ENCODE peak calls at places on chromosomes 11 and 22, in five cellular contexts. I is lower leg skin, L is uterus, E is PC-3, G is RWPE2. V is an unnamed sample.

GRCh38 chr11:11081273-11081672 is 223.4 kb upstream of the ZBED5 start:
- DNase-seq in I (no peak), L (no peak), E (no peak), G (no peak), V (no peak)

GRCh38 chr11:121950160-121950559 is 165.9 kb downstream of the BLID start:
- DNase-seq in I (no peak), L (no peak), E (no peak), G (no peak), V (no peak)

GRCh38 chr22:23193882-23194281 is 13.6 kb downstream of the BCR start:
- DNase-seq in I (no peak), L (no peak), E (no peak), G (no peak), V (no peak)

GRCh38 chr22:50398698-50399648 is 55.8 kb downstream of the PPP6R2 start:
- DNase-seq in I (no peak), L (no peak), E (no peak), G (no peak), V (no peak)

GRCh38 chr11:58921778-58922390 is 17.4 kb upstream of the GLYATL1 start:
- DNase-seq in I (no peak), L (no peak), E (no peak), G (no peak), V (no peak)

GRCh38 chr11:15206791-15207190 is 92.1 kb downstream of the INSC start:
- DNase-seq in I (no peak), L (no peak), E (no peak), G (no peak), V (no peak)

GRCh38 chr11:69311767-69312385 is 17.9 kb downstream of the MYEOV start:
- DNase-seq in I (no peak), L (no peak), E (no peak), G (peak), V (no peak)

GRCh38 chr11:92397356-92397755 is 172.7 kb downstream of the FAT3 start:
- DNase-seq in I (no peak), L (no peak), E (no peak), G (no peak), V (no peak)

GRCh38 chr22:23521442-23522113 is 58.5 kb downstream of the IGLL1 start:
- DNase-seq in I (peak), L (peak), E (peak), G (peak), V (peak)

GRCh38 chr11:117042689-117043088 is 55.5 kb downstream of the SIK3 start:
- DNase-seq in I (no peak), L (no peak), E (no peak), G (no peak), V (no peak)

GRCh38 chr22:37411655-37412054 is 15.6 kb downstream of the ELFN2 start:
- DNase-seq in I (no peak), L (no peak), E (no peak), G (no peak), V (no peak)

GRCh38 chr11:77102246-77103210 is at the start of gene OMP:
- DNase-seq in I (no peak), L (no peak), E (no peak), G (peak), V (no peak)

GRCh38 chr11:77103319-77103718 is 679 bp downstream of the OMP start:
- DNase-seq in I (no peak), L (no peak), E (no peak), G (no peak), V (no peak)

GRCh38 chr11:77100166-77101042 is 2.2 kb upstream of the OMP start:
- DNase-seq in I (no peak), L (no peak), E (no peak), G (peak), V (no peak)

GRCh38 chr11:77104727-77105126 is 2.1 kb downstream of the OMP start:
- DNase-seq in I (no peak), L (no peak), E (no peak), G (no peak), V (no peak)

DNA sequence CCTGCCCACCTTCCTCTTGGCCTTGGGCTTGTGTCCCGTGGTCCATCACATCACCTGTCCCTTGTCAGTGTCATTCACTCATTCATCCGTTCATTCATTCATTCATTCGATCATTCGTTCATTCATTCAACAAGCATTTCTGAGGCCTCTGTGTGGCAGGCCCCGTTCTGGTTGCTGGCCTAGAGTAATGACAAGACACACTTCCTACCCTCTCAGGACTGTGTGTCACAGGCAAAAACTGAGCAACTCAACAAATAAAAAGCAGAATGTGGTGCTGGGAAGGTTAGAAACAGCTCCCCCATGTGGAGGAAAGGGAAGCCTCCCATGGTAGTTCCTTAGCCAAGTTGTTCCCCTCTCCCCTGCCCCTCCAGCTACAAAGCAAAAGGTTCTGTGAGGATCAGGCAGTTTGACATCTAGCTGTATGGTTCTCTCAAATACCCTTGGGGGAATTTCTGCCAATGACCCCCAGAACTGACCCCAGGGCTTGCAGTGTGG is 1.6 kb upstream of the OMP start:
- DNase-seq in I (no peak), L (no peak), E (peak), G (no peak), V (no peak)
- TF ChIP-seq CTCF in I (no peak), L (no peak), E (peak), G (peak), V (peak)

DNA sequence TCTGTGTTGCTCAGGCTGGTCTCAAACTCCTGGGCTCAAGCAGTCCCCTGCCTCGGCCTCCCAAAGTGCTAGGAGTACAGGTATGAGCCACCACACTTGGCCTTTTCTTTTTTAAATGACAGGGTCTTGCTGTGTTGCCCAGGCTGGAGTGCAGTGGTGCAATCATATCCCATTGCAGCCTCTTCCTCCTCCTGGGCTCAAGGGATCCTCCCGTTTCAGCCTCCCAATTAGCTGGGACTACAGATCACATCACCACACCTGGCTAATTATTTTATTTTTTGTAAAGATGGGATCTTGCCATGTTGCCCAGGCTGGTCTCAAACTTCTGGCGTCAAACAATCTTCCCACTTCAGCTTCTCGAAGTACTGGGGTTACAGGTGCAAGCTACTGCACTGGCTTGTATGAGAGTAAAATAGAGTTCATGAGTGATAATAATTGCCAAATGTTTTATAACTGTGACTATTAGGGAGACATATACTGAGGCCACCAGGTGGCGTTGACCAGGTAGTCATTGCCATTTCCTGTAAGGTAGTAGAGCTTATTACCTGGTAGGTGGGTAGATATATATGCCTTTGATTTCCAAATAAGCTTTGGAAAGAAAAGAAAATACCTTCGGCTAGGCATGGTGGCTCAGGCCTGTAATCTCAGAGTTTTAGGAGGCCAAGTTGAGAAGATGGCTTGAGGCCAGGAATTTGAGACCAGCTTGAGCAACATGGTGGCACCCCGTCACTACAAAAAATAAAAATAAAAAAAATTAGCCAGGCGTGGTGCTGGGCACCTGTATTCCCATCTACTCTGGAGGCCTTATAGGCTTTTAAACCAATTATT is 5.4 kb downstream of the FDX1 start:
- DNase-seq in I (no peak), L (no peak), E (peak), G (no peak), V (no peak)
- TF ChIP-seq CTCF in I (no peak), L (no peak), E (peak), G (peak), V (peak)

DNA sequence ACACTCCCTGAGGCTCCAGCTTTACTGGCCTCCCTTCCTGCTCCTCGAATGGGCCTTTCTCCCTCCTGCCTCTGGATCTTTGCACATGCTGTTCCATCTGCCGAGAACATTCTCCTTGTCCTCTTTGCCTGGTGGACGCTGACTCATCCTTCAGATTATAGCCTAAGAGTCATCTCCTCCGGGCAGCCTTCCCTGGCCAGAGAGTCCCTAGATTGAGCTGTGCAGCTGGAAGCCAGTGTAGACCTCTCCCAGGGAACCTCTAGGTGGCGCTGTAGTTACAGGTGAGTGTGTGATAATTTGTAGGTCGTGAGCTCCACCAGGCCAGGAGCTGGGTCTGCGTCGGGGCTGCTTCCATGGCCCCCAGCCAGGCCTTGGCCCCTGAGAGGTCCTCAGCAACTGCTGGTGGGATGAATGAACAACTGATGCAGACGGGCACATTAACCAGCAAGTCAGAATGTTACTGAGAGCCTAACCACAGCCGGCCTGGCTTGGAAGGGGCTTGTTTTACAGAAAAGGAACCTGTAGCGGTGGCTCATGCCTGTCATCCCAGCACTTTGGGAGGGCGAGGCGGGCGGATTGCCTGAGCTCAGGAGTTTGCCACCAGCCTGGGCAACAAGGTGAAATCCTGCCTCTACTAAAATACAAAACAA is 8.7 kb downstream of the PNPLA5 start:
- DNase-seq in I (no peak), L (no peak), E (peak), G (no peak), V (no peak)
- TF ChIP-seq CTCF in I (no peak), L (no peak), E (peak), G (peak), V (peak)

GRCh38 chr11:65859134-65859811 is 960 bp upstream of the MUS81 start:
- DNase-seq in I (peak), L (peak), E (peak), G (peak), V (peak)
- TF ChIP-seq CTCF in I (no peak), L (peak), E (no peak), G (no peak), V (peak)

GRCh38 chr11:46677169-46677568 is 23.2 kb downstream of the ARHGAP1 start:
- DNase-seq in I (no peak), L (no peak), E (no peak), G (peak), V (no peak)

GRCh38 chr11:46676436-46677158 is 23.8 kb downstream of the ARHGAP1 start:
- DNase-seq in I (no peak), L (no peak), E (no peak), G (peak), V (no peak)

GRCh38 chr11:46678741-46679130 is 21.7 kb downstream of the ARHGAP1 start:
- DNase-seq in I (no peak), L (no peak), E (no peak), G (no peak), V (no peak)

GRCh38 chr11:46679252-46680163 is 20.9 kb downstream of the ARHGAP1 start:
- DNase-seq in I (no peak), L (no peak), E (no peak), G (no peak), V (no peak)

GRCh38 chr11:46677991-46678740 is 22.3 kb downstream of the ARHGAP1 start:
- DNase-seq in I (no peak), L (no peak), E (no peak), G (no peak), V (no peak)
- TF ChIP-seq CTCF in I (no peak), L (no peak), E (no peak), G (no peak), V (no peak)

DNA sequence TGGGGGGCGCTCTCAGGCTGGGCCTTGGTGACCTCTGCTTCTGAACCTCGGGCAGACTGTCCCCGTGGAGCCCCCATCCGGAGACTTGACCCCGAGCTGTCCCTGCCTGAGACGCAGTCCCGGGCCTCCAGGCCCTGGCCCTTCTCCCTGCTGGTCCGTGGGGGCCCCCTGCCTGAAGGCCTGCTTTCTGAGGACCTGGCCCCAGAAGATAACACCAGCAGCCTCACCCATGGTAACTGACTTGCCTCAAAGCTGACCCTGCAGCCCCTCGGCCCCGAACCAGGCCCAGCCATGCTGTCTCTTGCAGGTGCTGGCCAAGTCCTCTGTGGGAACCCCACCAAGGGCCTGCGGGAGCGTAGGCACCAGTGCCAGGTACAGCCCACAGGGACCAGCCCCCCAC is 8.9 kb downstream of the LMNTD2 start:
- DNase-seq in I (no peak), L (no peak), E (no peak), G (no peak), V (no peak)
- TF ChIP-seq CTCF in I (no peak), L (no peak), E (no peak), G (no peak), V (no peak)

V was measured in type B pancreatic cell.